ENCODE peak calls at places on chromosomes 7 and 10, in seven cellular contexts. F, P, O, D, J, S and Q are unnamed samples.

GRCh38 chr7:38189256-38189938 is 11.4 kb downstream of the STARD3NL start:
- DNase-seq in F (no peak), P (no peak), O (no peak), D (no peak), J (no peak), S (no peak), Q (no peak)

GRCh38 chr10:77594171-77594783 is 43.3 kb downstream of the KCNMA1 start:
- DNase-seq in F (no peak), P (no peak), O (no peak), D (no peak), J (no peak), S (no peak), Q (no peak)

GRCh38 chr7:156166692-156167416 is 354.6 kb upstream of the SHH start:
- DNase-seq in F (no peak), P (no peak), O (no peak), D (no peak), J (no peak), S (no peak), Q (no peak)

GRCh38 chr7:55078465-55079372 is 59.9 kb downstream of the EGFR start:
- DNase-seq in F (no peak), P (no peak), O (no peak), D (no peak), J (no peak), S (peak; percentile 72), Q (no peak)

GRCh38 chr7:140051822-140052221 is 10.9 kb downstream of the PARP12 start:
- DNase-seq in F (no peak), P (no peak), O (no peak), D (no peak), J (no peak), S (no peak), Q (no peak)

GRCh38 chr10:46526682-46527038 is 29.8 kb downstream of the GPRIN2 start:
- DNase-seq in F (no peak), P (no peak), O (peak; percentile 20), D (no peak), J (no peak), S (peak; percentile 39), Q (no peak)

GRCh38 chr10:37871143-37871542 is 13.7 kb upstream of the ZNF248 start:
- DNase-seq in F (no peak), P (no peak), O (no peak), D (no peak), J (no peak), S (no peak), Q (no peak)

GRCh38 chr7:29332027-29332806 is 137.6 kb downstream of the CHN2 start:
- DNase-seq in F (no peak), P (no peak), O (no peak), D (no peak), J (no peak), S (no peak), Q (no peak)

GRCh38 chr7:27167916-27168264 is 2.6 kb upstream of the HOXA9 start:
- DNase-seq in F (no peak), P (no peak), O (no peak), D (no peak), J (no peak), S (no peak), Q (no peak)

GRCh38 chr10:132981746-132982145 is 39.4 kb upstream of the CFAP46 start:
- DNase-seq in F (no peak), P (no peak), O (no peak), D (no peak), J (no peak), S (no peak), Q (no peak)

GRCh38 chr10:11798862-11799735 is 24.1 kb upstream of the PROSER2 start:
- DNase-seq in F (no peak), P (no peak), O (no peak), D (no peak), J (no peak), S (no peak), Q (no peak)

GRCh38 chr7:2046581-2047271 is 186.0 kb downstream of the MAD1L1 start:
- DNase-seq in F (no peak), P (no peak), O (peak; percentile 19), D (no peak), J (no peak), S (no peak), Q (no peak)

GRCh38 chr10:62402503-62402902 is 28.3 kb downstream of the ZNF365 start:
- DNase-seq in F (no peak), P (no peak), O (no peak), D (no peak), J (no peak), S (no peak), Q (no peak)

GRCh38 chr7:91326516-91327209 is 62.4 kb downstream of the FZD1 start:
- DNase-seq in F (no peak), P (no peak), O (no peak), D (no peak), J (no peak), S (no peak), Q (no peak)

GRCh38 chr7:123580406-123581161 is 21.0 kb upstream of the ASB15 start:
- DNase-seq in F (no peak), P (peak; percentile 32), O (peak; percentile 24), D (peak; percentile 28), J (no peak), S (no peak), Q (no peak)